ENCODE peak calls at places on chromosomes 6 and 20, in six cellular contexts. F, W, K, Q, I and U are unnamed samples.

GRCh38 chr6:79874531-79875132 is 72.7 kb downstream of the ELOVL4 start:
- DNase-seq in F (no peak), W (no peak), K (no peak), Q (no peak), I (no peak), U (no peak)

GRCh38 chr6:5175195-5175594 is 85.6 kb downstream of the LYRM4 start:
- DNase-seq in F (no peak), W (no peak), K (no peak), Q (no peak), I (no peak), U (no peak)

GRCh38 chr6:159461266-159461665 is 231.8 kb downstream of the SOD2 start:
- DNase-seq in F (no peak), W (no peak), K (no peak), Q (no peak), I (no peak), U (no peak)

GRCh38 chr6:167276772-167277533 is 14.2 kb upstream of the UNC93A start:
- DNase-seq in F (peak), W (no peak), K (peak), Q (no peak), I (no peak), U (no peak)

GRCh38 chr6:89734526-89734925 is 85.1 kb downstream of the MDN1 start:
- DNase-seq in F (no peak), W (no peak), K (no peak), Q (no peak), I (no peak), U (no peak)

GRCh38 chr20:44079291-44079690 is 107.7 kb downstream of the JPH2 start:
- DNase-seq in F (peak), W (no peak), K (peak), Q (no peak), I (no peak), U (no peak)

GRCh38 chr6:39056191-39056590 is 7.6 kb downstream of the GLP1R start:
- DNase-seq in F (peak), W (no peak), K (no peak), Q (no peak), I (no peak), U (no peak)

GRCh38 chr20:18488301-18488700 is 8.7 kb downstream of the RBBP9 start:
- DNase-seq in F (no peak), W (no peak), K (no peak), Q (no peak), I (no peak), U (no peak)

GRCh38 chr20:51195419-51195901 is 172.6 kb upstream of the KCNG1 start:
- DNase-seq in F (no peak), W (no peak), K (no peak), Q (no peak), I (peak), U (no peak)

GRCh38 chr6:6556738-6557503 is 31.6 kb upstream of the LY86 start:
- DNase-seq in F (no peak), W (peak), K (no peak), Q (no peak), I (no peak), U (no peak)

GRCh38 chr6:20600831-20601230 is 66.6 kb downstream of the CDKAL1 start:
- DNase-seq in F (no peak), W (no peak), K (no peak), Q (no peak), I (no peak), U (no peak)

GRCh38 chr20:59007758-59008511 is 881 bp upstream of the CTSZ start:
- DNase-seq in F (peak), W (no peak), K (no peak), Q (peak), I (no peak), U (no peak)

GRCh38 chr20:51402201-51402600 is 140.3 kb downstream of the NFATC2 start:
- DNase-seq in F (peak), W (no peak), K (no peak), Q (no peak), I (no peak), U (peak)

GRCh38 chr6:70310063-70310694 is 7.3 kb upstream of the COL9A1 start:
- DNase-seq in F (no peak), W (peak), K (no peak), Q (no peak), I (peak), U (no peak)

GRCh38 chr6:73710470-73710869 is 14.5 kb downstream of the CD109 start:
- DNase-seq in F (no peak), W (peak), K (no peak), Q (no peak), I (peak), U (no peak)

GRCh38 chr20:3239026-3239866 is at the start of gene SLC4A11:
- DNase-seq in F (peak), W (peak), K (no peak), Q (no peak), I (peak), U (peak)

GRCh38 chr6:28597217-28597835 is 71.6 kb downstream of the GPX5 start:
- DNase-seq in F (no peak), W (peak), K (no peak), Q (no peak), I (peak), U (peak)

GRCh38 chr20:43830883-43831282 is 83.8 kb upstream of the TOX2 start:
- DNase-seq in F (no peak), W (no peak), K (peak), Q (no peak), I (no peak), U (no peak)

GRCh38 chr6:26360451-26361416 is 4.3 kb upstream of the BTN3A2 start:
- DNase-seq in F (no peak), W (no peak), K (no peak), Q (no peak), I (no peak), U (no peak)

DNA sequence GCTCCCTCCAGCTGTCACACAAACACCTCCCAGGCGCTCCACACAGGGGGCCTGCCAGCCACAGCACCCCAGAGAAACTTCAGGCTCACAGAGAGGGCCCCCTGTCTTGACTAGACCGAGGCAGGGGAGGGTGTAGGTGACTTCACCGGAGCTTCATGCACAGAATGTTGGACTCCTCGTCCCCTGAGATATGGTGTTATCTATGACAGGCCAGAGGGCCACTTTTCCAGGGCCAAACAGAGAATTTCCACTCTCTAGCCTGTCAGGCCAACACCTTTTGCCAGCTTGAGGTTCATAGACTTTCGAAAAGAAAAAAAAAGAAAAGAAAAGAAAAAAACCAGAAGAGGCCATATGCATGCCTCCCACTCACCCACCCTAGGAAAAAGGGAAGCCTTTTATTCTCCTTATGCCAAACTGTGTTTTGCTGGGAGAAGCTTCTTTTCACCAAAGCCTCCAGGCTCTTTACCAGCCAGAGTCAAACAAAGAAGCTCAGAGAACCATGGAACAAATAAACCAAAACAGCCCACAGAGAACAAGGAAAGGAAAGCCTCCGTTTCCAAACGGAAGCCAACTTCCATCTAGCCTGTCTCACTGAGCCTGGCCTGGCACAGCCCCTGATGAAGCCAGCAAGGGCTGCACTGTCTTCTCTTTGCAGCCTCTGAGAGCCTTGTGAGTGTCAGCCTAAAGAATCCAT is 313.2 kb upstream of the JARID2 start:
- DNase-seq in F (no peak), W (no peak), K (no peak), Q (no peak), I (no peak), U (no peak)
- TF ChIP-seq CTCF in F (no peak), W (no peak), K (no peak), Q (no peak), I (no peak), U (no peak)

DNA sequence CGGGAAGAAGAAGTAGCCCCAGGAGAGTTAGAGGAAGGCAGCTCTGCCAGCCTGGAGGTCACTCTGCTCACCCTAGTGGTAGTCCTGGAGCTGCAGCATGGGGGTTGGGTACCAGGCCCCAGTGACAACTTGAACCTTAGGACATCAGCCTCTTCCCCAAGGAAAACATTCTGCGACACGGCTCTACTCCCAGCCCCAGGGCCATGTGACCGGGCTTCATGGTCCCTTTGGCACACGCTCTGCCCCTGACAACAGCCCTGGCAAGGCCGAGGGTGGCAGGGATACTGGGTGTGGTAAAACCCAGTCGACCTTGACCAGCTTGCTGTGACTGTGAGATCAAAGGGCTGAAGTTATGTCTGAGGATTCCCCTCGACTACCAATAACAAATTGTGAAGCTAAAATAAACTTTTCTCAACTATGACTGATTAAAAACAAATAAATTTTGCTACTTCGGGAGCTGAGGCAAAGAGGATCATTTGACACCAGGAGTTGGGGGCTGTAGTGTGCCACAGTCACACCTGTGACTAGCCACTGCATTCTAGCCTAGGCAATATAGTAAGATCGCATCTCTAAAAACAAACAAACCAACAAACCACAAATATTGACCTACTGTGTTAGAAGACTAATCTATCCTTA is 24.4 kb upstream of the ARID1B start:
- DNase-seq in F (no peak), W (no peak), K (no peak), Q (no peak), I (no peak), U (no peak)
- TF ChIP-seq CTCF in F (peak), W (peak), K (no peak), Q (no peak), I (peak), U (peak)

DNA sequence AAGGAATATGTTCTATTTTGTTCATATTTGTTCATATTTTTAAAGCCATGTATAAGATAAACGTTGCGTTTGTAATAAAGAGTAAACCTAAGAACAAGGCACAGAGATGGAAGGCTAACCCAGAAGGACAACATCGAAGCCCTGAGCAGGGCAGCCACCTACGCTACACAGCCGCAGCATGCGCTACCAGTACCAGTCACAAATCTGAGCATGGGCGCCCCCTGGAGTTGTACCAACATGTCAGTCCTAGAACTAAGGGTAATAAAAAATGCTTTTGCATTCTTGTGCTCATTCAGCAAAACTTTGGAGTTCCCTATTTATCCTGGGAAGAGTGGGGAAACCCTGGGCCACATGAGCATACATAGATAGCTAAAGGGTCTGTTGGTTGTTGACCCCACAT is 70.6 kb downstream of the PLEKHG1 start:
- DNase-seq in F (no peak), W (no peak), K (no peak), Q (no peak), I (no peak), U (no peak)
- TF ChIP-seq CTCF in F (no peak), W (no peak), K (no peak), Q (no peak), I (no peak), U (no peak)

DNA sequence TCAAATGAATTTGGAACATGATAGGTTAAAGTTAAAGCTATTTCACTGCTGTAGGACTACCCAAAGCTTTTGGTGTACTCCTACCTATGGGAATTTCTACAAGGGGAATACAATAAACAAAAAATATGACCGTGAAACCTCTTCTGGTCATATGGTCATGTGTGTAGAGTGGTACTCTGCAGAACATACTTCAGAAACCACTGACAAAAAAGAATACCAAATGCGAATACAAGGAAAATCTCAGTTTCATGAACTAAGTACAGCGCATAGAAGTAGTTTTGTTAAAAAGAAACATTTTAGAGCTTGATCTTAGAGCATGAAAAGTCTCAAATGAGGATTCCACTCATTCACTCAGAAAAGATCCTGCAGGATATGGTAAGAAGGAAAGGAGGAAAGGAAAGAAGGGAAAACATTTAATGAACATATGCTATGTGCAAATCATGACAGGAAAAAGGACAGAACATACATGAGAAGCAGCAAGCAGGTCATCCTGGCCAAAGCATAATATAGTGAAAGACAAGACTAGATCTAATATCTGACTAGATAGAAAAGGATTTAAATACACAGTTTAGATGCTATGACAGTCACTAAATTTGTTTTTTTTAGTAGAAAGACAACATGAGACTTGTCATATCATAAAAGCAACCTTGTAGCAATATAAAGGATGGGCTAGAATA is 36.5 kb downstream of the SNX14 start:
- DNase-seq in F (no peak), W (no peak), K (no peak), Q (no peak), I (no peak), U (no peak)
- TF ChIP-seq CTCF in F (no peak), W (no peak), K (no peak), Q (no peak), I (no peak), U (no peak)

DNA sequence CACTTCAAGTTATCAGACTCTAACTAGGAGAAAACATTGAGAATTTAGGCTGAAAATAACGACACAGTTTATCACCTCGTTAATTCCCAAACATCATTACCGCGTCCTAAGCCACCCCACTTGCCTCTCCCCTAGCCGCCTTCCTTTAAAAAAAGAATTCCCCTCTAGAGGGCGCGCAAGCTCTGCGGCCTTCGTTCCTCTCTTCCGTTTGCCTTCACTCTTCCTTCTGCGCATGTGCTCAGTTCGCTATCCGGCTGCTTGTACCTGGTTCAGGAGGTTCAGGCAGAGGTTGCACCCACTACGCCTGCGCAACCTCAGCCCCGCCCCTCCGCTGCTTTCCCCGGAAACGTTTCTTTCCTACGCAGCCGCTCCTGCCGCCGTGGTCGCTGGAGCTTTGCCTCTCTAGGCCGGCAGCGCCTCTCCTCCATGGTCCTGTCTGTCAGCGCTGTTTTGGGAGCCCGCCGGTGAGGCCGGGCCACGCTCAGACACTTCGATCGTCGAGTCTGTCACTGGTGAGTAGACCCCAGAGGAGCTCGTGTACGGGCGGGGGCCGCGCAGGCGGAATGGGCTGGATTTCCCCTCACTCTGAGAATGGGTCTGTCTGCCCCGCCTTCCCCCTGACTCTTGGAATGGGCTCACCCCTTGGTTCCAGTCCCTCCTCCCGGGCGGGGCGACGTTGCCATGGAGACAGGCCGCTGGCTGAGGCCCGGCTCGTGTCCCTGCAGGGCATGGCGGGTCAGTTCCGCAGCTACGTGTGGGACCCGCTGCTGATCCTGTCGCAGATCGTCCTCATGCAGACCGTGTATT is at the start of gene SYS1:
- DNase-seq in F (peak), W (peak), K (peak), Q (peak), I (peak), U (peak)
- TF ChIP-seq CTCF in F (peak), W (peak), K (peak), Q (peak), I (peak), U (peak)